ENCODE peak calls at places on chromosome 17, in eight cellular contexts. W, K, V, G, B, P, Y and T are unnamed samples.

GRCh38 chr17:34571428-34572130 is 7.8 kb upstream of the TMEM132E start:
- DNase-seq in V (no peak), P (no peak), W (no peak), G (no peak), Y (no peak), K (no peak), B (no peak), T (peak; percentile 66)

GRCh38 chr17:58510075-58510474 is 4.4 kb downstream of the MTMR4 start:
- DNase-seq in G (peak; percentile 22), W (no peak), V (no peak), B (no peak), K (no peak), P (no peak), Y (no peak), T (no peak)

GRCh38 chr17:80755650-80756405 is 211.2 kb downstream of the RPTOR start:
- DNase-seq in P (no peak), K (no peak), W (no peak), G (peak; percentile 50), Y (no peak), V (no peak), B (no peak), T (no peak)

GRCh38 chr17:71084219-71084618 is 914.9 kb downstream of the KCNJ2 start:
- DNase-seq in W (no peak), G (no peak), K (no peak), Y (no peak), B (peak; percentile 46), P (peak; percentile 42), V (no peak), T (peak; percentile 63)

GRCh38 chr17:54899721-54900456 is 763 bp upstream of the TOM1L1 start:
- DNase-seq in Y (no peak), V (no peak), W (no peak), P (no peak), K (no peak), G (no peak), B (no peak), T (no peak)

GRCh38 chr17:75173526-75173925 is 9.2 kb downstream of the SUMO2 start:
- DNase-seq in G (no peak), P (no peak), Y (no peak), K (no peak), W (no peak), V (no peak), B (no peak), T (peak; percentile 52)

GRCh38 chr17:40364906-40365305 is 369 bp upstream of the GJD3 start:
- DNase-seq in G (peak; percentile 50), Y (no peak), V (no peak), K (no peak), W (no peak), P (no peak), B (no peak), T (no peak)

GRCh38 chr17:59365383-59365981 is 34.0 kb downstream of the YPEL2 start:
- DNase-seq in Y (no peak), V (no peak), P (no peak), G (peak; percentile 53), K (no peak), B (no peak), W (no peak), T (no peak)

GRCh38 chr17:30000001-30000754 is 58.7 kb downstream of the EFCAB5 start:
- DNase-seq in B (no peak), K (no peak), P (no peak), Y (no peak), W (no peak), V (no peak), G (no peak), T (no peak)

GRCh38 chr17:71180801-71181385 is 939.9 kb upstream of the SOX9 start:
- DNase-seq in W (no peak), V (no peak), G (peak; percentile 82), P (no peak), B (peak; percentile 75), K (no peak), Y (peak; percentile 20), T (peak; percentile 3)

GRCh38 chr17:67374329-67375053 is 2.6 kb upstream of the PITPNC1 start:
- DNase-seq in P (peak; percentile 92), B (peak; percentile 87), V (peak; percentile 79), K (peak; percentile 88), Y (peak; percentile 74), G (peak; percentile 90), W (peak; percentile 79), T (peak; percentile 86)

GRCh38 chr17:35315283-35315682 is 58.1 kb downstream of the SLFN11 start:
- DNase-seq in W (no peak), G (no peak), B (no peak), Y (no peak), K (no peak), P (no peak), V (peak; percentile 13), T (no peak)

GRCh38 chr17:73092518-73093135 is at the start of gene SLC39A11:
- DNase-seq in P (peak; percentile 93), G (peak; percentile 96), B (peak; percentile 94), V (peak; percentile 87), K (peak; percentile 98), Y (peak; percentile 92), W (peak; percentile 94), T (peak; percentile 96)
- TF ChIP-seq POLR2A in P (no peak), G (no peak), B (peak; percentile 44), V (no peak), K (peak; percentile 63), Y (no peak), W (peak; percentile 21), T (peak; percentile 71)

GRCh38 chr17:50145532-50146229 is 4.8 kb downstream of the PPP1R9B start:
- DNase-seq in B (no peak), K (no peak), V (no peak), Y (no peak), P (no peak), G (no peak), W (no peak), T (no peak)

GRCh38 chr17:50147841-50148225 is 2.6 kb downstream of the PPP1R9B start:
- DNase-seq in B (peak; percentile 43), W (no peak), P (no peak), V (no peak), K (no peak), Y (no peak), G (no peak), T (no peak)

GRCh38 chr17:50148226-50149098 is 2.0 kb downstream of the PPP1R9B start:
- DNase-seq in W (peak; percentile 71), Y (peak; percentile 65), K (peak; percentile 93), P (peak; percentile 62), B (peak; percentile 78), V (peak; percentile 52), G (no peak), T (peak; percentile 80)

GRCh38 chr17:50146230-50146926 is 4.1 kb downstream of the PPP1R9B start:
- DNase-seq in P (no peak), Y (no peak), B (no peak), W (no peak), V (no peak), K (no peak), G (no peak), T (no peak)

DNA sequence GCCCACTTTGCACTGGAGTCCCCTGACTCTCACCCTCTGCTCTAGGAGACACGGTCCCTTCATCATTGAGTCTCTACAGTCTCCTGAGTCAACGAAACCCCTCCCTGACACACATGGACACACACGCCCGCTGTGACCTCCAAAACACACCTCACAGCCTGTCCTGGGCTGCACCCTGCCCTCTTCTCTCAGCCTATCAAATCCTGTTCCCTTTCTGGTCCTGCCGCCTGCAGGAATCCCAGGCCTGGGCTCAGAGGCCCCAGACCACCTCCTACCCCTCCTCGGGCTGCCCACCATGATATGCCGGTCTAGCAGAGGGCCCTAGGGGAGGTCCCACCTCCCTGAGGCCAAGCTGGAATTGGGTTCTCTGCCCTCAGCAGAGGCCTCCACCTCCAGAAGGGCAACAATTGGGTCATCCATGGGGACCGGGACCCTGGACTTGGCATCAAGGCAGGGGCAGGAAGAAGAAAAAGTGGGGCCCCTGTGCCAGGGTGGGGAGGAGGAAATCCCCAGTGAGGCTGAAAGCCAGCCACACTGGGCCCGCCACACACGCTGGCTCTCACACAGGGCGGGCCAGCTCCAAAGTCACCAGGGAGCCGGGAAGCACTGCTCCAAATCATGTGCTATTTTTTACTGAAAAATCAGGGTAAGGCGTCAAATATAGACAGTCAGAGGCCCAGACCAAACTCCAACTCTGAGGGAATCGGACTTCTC is 3.4 kb downstream of the PPP1R9B start:
- DNase-seq in W (no peak), P (no peak), Y (no peak), B (no peak), G (no peak), K (no peak), V (no peak), T (peak; percentile 26)
- H3K27ac ChIP-seq in W (peak overlapping the region; percentile 88), P (no peak overlapping the region), Y (peak overlapping the region; percentile 93), B (peak overlapping the region; percentile 98), G (peak overlapping the region; percentile 89), K (peak overlapping the region; percentile 95), V (peak overlapping the region; percentile 51), T (peak overlapping the region; percentile 85)

DNA sequence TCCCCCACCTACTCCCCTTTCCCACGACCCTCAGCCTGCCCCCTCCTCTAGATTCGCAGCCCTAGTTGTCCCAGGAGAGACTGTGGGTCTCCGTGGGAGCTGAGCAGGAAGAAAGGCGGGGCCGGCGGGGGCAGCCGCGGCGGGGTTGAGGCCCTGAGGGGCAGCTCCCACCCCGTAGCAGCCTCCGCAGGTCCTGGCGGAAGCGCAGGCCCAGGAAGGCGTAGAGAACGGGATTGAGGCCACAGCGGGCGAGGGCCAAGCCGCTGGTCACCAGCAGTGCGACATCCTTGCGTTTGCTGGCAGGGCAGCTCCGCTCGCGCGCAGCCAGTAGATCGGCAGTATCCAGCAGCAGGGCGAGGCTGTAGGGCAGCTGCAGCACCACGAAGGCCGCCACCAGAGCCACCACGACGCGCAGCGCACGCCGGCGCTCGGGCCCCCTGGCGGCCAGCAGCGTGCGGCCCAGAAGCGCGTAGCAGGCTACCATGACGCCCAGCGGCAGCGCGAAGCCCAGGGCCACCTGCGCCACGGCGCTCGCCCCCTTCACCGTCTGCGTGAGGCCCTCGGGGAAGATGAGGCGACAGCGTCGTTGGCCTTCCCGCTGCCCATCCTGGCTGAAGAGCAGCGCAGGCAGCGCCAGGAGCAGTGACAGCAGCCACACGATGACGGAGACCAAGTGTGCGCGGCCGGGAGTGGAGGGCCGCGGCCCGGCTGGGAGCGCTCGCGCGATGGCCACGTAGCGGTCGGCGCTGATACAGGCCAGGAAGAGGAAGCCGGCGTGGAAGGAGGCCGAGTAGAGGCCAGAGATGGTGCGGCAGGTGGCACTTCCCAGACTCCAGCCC is 1.9 kb downstream of the CCR10 start:
- DNase-seq in P (peak; percentile 86), W (peak; percentile 78), G (peak; percentile 89), B (peak; percentile 85), Y (peak; percentile 82), V (peak; percentile 73), K (peak; percentile 97), T (peak; percentile 78)
- TF ChIP-seq POLR2A in P (no peak), W (no peak), G (no peak), B (peak; percentile 43), Y (peak; percentile 57), V (peak; percentile 33), K (no peak), T (no peak)

GRCh38 chr17:7884581-7885356 is 3.8 kb upstream of the CHD3 start:
- DNase-seq in G (no peak), V (peak; percentile 39), K (peak; percentile 90), P (peak; percentile 28), B (peak; percentile 22), Y (peak; percentile 35), W (no peak), T (peak; percentile 23)
- H3K27ac ChIP-seq in G (peak overlapping the region; percentile 98), V (peak overlapping the region; percentile 98), K (peak overlapping the region; percentile 91), P (peak overlapping the region; percentile 96), B (peak overlapping the region; percentile 96), Y (peak overlapping the region; percentile 97), W (peak overlapping the region; percentile 95), T (peak overlapping the region; percentile 98)

GRCh38 chr17:76650505-76650904 is 6.9 kb upstream of the ST6GALNAC1 start:
- DNase-seq in B (no peak), K (no peak), P (no peak), V (no peak), W (no peak), Y (no peak), G (peak; percentile 3), T (no peak)
- TF ChIP-seq POLR2A in B (no peak), K (no peak), P (no peak), V (no peak), W (no peak), Y (no peak), G (no peak), T (no peak)